ENCODE peak calls at places on chromosomes 1 and 21, in eight cellular contexts. G is M059J; E is NCI-H1105; R is non-pigmented ciliary epithelial cell; U is neural crest cell; L is stimulated activated CD4-positive, alpha-beta T cell treated with anti-CD3 and anti-CD28 coated beads, Interleukin-2, amount 100 ng/mL, for 48 hours; X is Peyer's patch; W is Daoy. M is an unnamed sample.

GRCh38 chr21:30563072-30563471 is 2.0 kb upstream of the KRTAP19-7 start:
- DNase-seq in G (no peak), U (no peak), W (peak), R (no peak), L (no peak), E (no peak), X (no peak), M (no peak)

GRCh38 chr1:180231506-180232420 is 1.7 kb downstream of the LHX4 start:
- DNase-seq in E (no peak), W (peak), L (no peak), X (no peak), R (no peak), U (no peak), G (peak), M (peak)

GRCh38 chr1:20137055-20137454 is 2.1 kb upstream of the PLA2G2F start:
- DNase-seq in E (no peak), U (no peak), G (no peak), L (no peak), W (no peak), R (no peak), X (no peak), M (no peak)

GRCh38 chr1:6006882-6007281 is 14.7 kb upstream of the NPHP4 start:
- DNase-seq in E (no peak), G (no peak), L (no peak), W (no peak), U (no peak), X (peak), R (no peak), M (no peak)

GRCh38 chr1:228452194-228453021 is 34.8 kb upstream of the RNF187 start:
- DNase-seq in X (no peak), G (peak), U (no peak), L (no peak), E (no peak), W (peak), R (no peak), M (no peak)

GRCh38 chr1:30040081-30041019 is 683.0 kb downstream of the MATN1 start:
- DNase-seq in X (peak), U (no peak), L (no peak), E (no peak), R (no peak), W (no peak), G (no peak), M (no peak)

GRCh38 chr1:94922756-94923465 is 4.0 kb downstream of the CNN3 start:
- DNase-seq in X (no peak), W (no peak), E (no peak), L (no peak), R (no peak), U (no peak), G (peak), M (no peak)

GRCh38 chr1:244163861-244164562 is 112.9 kb downstream of the ZBTB18 start:
- DNase-seq in U (no peak), L (no peak), R (peak), G (peak), X (no peak), W (peak), E (no peak), M (no peak)

GRCh38 chr21:28089599-28090421 is 902.9 kb downstream of the LTN1 start:
- DNase-seq in L (no peak), R (no peak), X (peak), W (peak), U (no peak), E (no peak), G (peak), M (no peak)

GRCh38 chr1:62682531-62682930 is 5.7 kb downstream of the DOCK7 start:
- DNase-seq in W (no peak), G (peak), R (no peak), E (no peak), U (no peak), L (no peak), X (no peak), M (no peak)

GRCh38 chr1:200035397-200035955 is 8.0 kb downstream of the NR5A2 start:
- DNase-seq in X (no peak), R (no peak), G (no peak), W (no peak), U (no peak), E (no peak), L (no peak), M (no peak)

GRCh38 chr1:176801553-176802020 is 338.6 kb downstream of the PAPPA2 start:
- DNase-seq in G (no peak), U (no peak), L (no peak), R (no peak), X (no peak), E (no peak), W (no peak), M (no peak)

GRCh38 chr1:62364726-62365125 is 45.5 kb upstream of the KANK4 start:
- DNase-seq in E (no peak), W (peak), R (no peak), L (no peak), G (no peak), U (no peak), X (no peak), M (no peak)

GRCh38 chr1:12383001-12383400 is 153.2 kb downstream of the VPS13D start:
- DNase-seq in G (no peak), U (no peak), R (no peak), X (no peak), W (no peak), E (no peak), L (no peak), M (no peak)

GRCh38 chr21:35909456-35910178 is 150.7 kb downstream of the SETD4 start:
- DNase-seq in L (no peak), X (no peak), U (no peak), W (no peak), R (no peak), E (no peak), G (no peak), M (no peak)

GRCh38 chr1:154490327-154490726 is 11.7 kb upstream of the TDRD10 start:
- DNase-seq in X (no peak), U (no peak), E (no peak), L (no peak), G (no peak), W (no peak), R (no peak), M (no peak)

GRCh38 chr1:17475729-17476128 is 36.3 kb upstream of the RCC2 start:
- DNase-seq in G (peak), L (peak), W (peak), X (no peak), R (peak), U (no peak), E (no peak), M (no peak)

GRCh38 chr21:30194701-30195299 is 21.1 kb downstream of the CLDN8 start:
- DNase-seq in U (peak), E (peak), W (peak), R (no peak), X (no peak), G (peak), L (no peak), M (peak)

GRCh38 chr21:26715878-26716506 is 129.2 kb downstream of the ADAMTS1 start:
- DNase-seq in L (peak), R (no peak), X (no peak), G (peak), W (peak), E (no peak), U (peak), M (no peak)

GRCh38 chr1:35301674-35302392 is 33.3 kb downstream of the ZMYM4 start:
- DNase-seq in U (no peak), R (no peak), E (no peak), L (no peak), G (no peak), X (no peak), W (no peak), M (no peak)

GRCh38 chr21:29130234-29130993 is at the start of gene MAP3K7CL:
- DNase-seq in W (peak), R (peak), U (no peak), G (peak), X (peak), E (no peak), L (no peak), M (no peak)

GRCh38 chr1:155978325-155978972 is at the start of gene ARHGEF2:
- DNase-seq in W (peak), U (peak), X (peak), G (peak), E (peak), L (peak), R (no peak), M (peak)

GRCh38 chr1:154755858-154756730 is 114.0 kb downstream of the KCNN3 start:
- DNase-seq in E (no peak), X (no peak), L (no peak), W (peak), R (no peak), G (peak), U (no peak), M (no peak)